ENCODE peak calls at places on chromosomes 16 and 17, in seven cellular contexts. C is ureter, S is ELR, W is fibroblast of the aortic adventitia, M is neural crest cell, V is neuronal stem cell, U is left ventricle myocardium inferior. K is an unnamed sample.

GRCh38 chr16:29029168-29029994 is 44.5 kb downstream of the LAT start:
- DNase-seq in C (peak; percentile 37), S (peak; percentile 97), W (peak; percentile 80), M (no peak), V (peak; percentile 20), U (no peak), K (no peak)

GRCh38 chr16:884232-884631 is 83.7 kb upstream of the GNG13 start:
- DNase-seq in C (no peak), S (no peak), W (no peak), M (no peak), V (no peak), U (no peak), K (no peak)

GRCh38 chr16:3599922-3600321 is 11.5 kb downstream of the SLX4 start:
- DNase-seq in C (no peak), S (no peak), W (no peak), M (no peak), V (no peak), U (no peak), K (no peak)

GRCh38 chr17:29747660-29748059 is 124.9 kb upstream of the CORO6 start:
- DNase-seq in C (no peak), S (no peak), W (no peak), M (no peak), V (no peak), U (no peak), K (no peak)

GRCh38 chr17:83080641-83081560 is 1.5 kb downstream of the METRNL start:
- DNase-seq in C (no peak), S (peak; percentile 63), W (no peak), M (no peak), V (no peak), U (no peak), K (no peak)

GRCh38 chr17:56913000-56913866 is 616 bp downstream of the TRIM25 start:
- DNase-seq in C (no peak), S (peak; percentile 43), W (no peak), M (peak; percentile 5), V (peak; percentile 17), U (no peak), K (peak; percentile 21)

GRCh38 chr16:28835864-28836760 is 10.0 kb downstream of the TUFM start:
- DNase-seq in C (no peak), S (no peak), W (no peak), M (no peak), V (no peak), U (no peak), K (no peak)

GRCh38 chr16:3317315-3317999 is 12.2 kb downstream of the ZNF75A start:
- DNase-seq in C (no peak), S (peak; percentile 8), W (peak; percentile 27), M (no peak), V (no peak), U (no peak), K (no peak)

GRCh38 chr17:27524594-27524993 is 68.3 kb downstream of the KSR1 start:
- DNase-seq in C (no peak), S (no peak), W (no peak), M (no peak), V (no peak), U (no peak), K (no peak)

GRCh38 chr17:50051606-50052005 is 4.3 kb upstream of the ITGA3 start:
- DNase-seq in C (no peak), S (peak; percentile 69), W (no peak), M (no peak), V (no peak), U (no peak), K (no peak)

GRCh38 chr17:58436805-58437239 is 19.5 kb upstream of the RNF43 start:
- DNase-seq in C (no peak), S (no peak), W (no peak), M (no peak), V (no peak), U (no peak), K (no peak)

GRCh38 chr17:40314557-40314953 is 5.6 kb downstream of the RARA start:
- DNase-seq in C (peak; percentile 94), S (peak; percentile 99), W (peak; percentile 81), M (no peak), V (no peak), U (peak; percentile 83), K (no peak)

GRCh38 chr17:59641799-59642484 is 22.2 kb downstream of the CLTC start:
- DNase-seq in C (no peak), S (no peak), W (no peak), M (no peak), V (no peak), U (no peak), K (no peak)

GRCh38 chr16:3825103-3825502 is 55.4 kb downstream of the CREBBP start:
- DNase-seq in C (no peak), S (peak; percentile 59), W (peak; percentile 49), M (no peak), V (no peak), U (no peak), K (no peak)

GRCh38 chr16:4987250-4987579 is 29.1 kb downstream of the SEC14L5 start:
- DNase-seq in C (no peak), S (no peak), W (no peak), M (no peak), V (no peak), U (no peak), K (no peak)

GRCh38 chr17:50169121-50169764 is 3.4 kb downstream of the SGCA start:
- DNase-seq in C (no peak), S (peak; percentile 87), W (peak; percentile 82), M (peak; percentile 63), V (peak; percentile 84), U (no peak), K (peak; percentile 67)

GRCh38 chr17:38329808-38330730 is 13.7 kb downstream of the GPR179 start:
- DNase-seq in C (no peak), S (no peak), W (no peak), M (no peak), V (no peak), U (no peak), K (no peak)

GRCh38 chr17:81278831-81279230 is 16.3 kb downstream of the SLC38A10 start:
- DNase-seq in C (no peak), S (no peak), W (no peak), M (no peak), V (no peak), U (no peak), K (no peak)

GRCh38 chr16:88911148-88911945 is 44.9 kb upstream of the PABPN1L start:
- DNase-seq in C (no peak), S (no peak), W (no peak), M (no peak), V (no peak), U (no peak), K (no peak)

GRCh38 chr17:61395409-61395982 is 4.1 kb upstream of the TBX2 start:
- DNase-seq in C (no peak), S (no peak), W (no peak), M (no peak), V (no peak), U (no peak), K (no peak)

GRCh38 chr17:61139219-61139618 is 260.4 kb upstream of the TBX2 start:
- DNase-seq in C (peak; percentile 48), S (peak; percentile 89), W (peak; percentile 28), M (no peak), V (no peak), U (no peak), K (no peak)

GRCh38 chr16:81513204-81514040 is 68.8 kb downstream of the CMIP start:
- DNase-seq in C (no peak), S (no peak), W (peak; percentile 64), M (no peak), V (no peak), U (peak; percentile 72), K (no peak)

GRCh38 chr17:26962255-26963162 is 331.4 kb upstream of the WSB1 start:
- DNase-seq in C (peak; percentile 44), S (no peak), W (no peak), M (no peak), V (no peak), U (no peak), K (no peak)

GRCh38 chr17:3004925-3005324 is 58.5 kb downstream of the OR1D5 start:
- DNase-seq in C (peak; percentile 61), S (no peak), W (no peak), M (no peak), V (no peak), U (no peak), K (no peak)

GRCh38 chr17:44451016-44451415 is 52.2 kb downstream of the GPATCH8 start:
- DNase-seq in C (no peak), S (no peak), W (no peak), M (no peak), V (no peak), U (no peak), K (no peak)

GRCh38 chr17:39096435-39097158 is 54.8 kb downstream of the PLXDC1 start:
- DNase-seq in C (no peak), S (no peak), W (no peak), M (no peak), V (no peak), U (peak; percentile 29), K (no peak)

GRCh38 chr16:1538804-1539520 is 5.5 kb downstream of the TMEM204 start:
- DNase-seq in C (no peak), S (no peak), W (no peak), M (no peak), V (no peak), U (no peak), K (no peak)

GRCh38 chr17:48478224-48479013 is 48.4 kb upstream of the SKAP1 start:
- DNase-seq in C (no peak), S (no peak), W (no peak), M (no peak), V (no peak), U (no peak), K (no peak)

GRCh38 chr16:25550647-25551046 is 141.1 kb upstream of the HS3ST4 start:
- DNase-seq in C (no peak), S (no peak), W (no peak), M (no peak), V (no peak), U (no peak), K (no peak)

GRCh38 chr16:82995286-82995926 is 368.6 kb downstream of the CDH13 start:
- DNase-seq in C (no peak), S (peak; percentile 17), W (no peak), M (no peak), V (no peak), U (no peak), K (no peak)

GRCh38 chr17:64061157-64061898 is 40.9 kb upstream of the ICAM2 start:
- DNase-seq in C (no peak), S (peak; percentile 58), W (peak; percentile 79), M (no peak), V (no peak), U (no peak), K (no peak)

GRCh38 chr17:31416503-31416923 is 25.0 kb downstream of the RAB11FIP4 start:
- DNase-seq in C (no peak), S (no peak), W (no peak), M (peak; percentile 61), V (peak; percentile 33), U (peak; percentile 45), K (no peak)

GRCh38 chr17:38533241-38533640 is 72.5 kb downstream of the SRCIN1 start:
- DNase-seq in C (no peak), S (no peak), W (no peak), M (no peak), V (peak; percentile 63), U (no peak), K (no peak)